ENCODE peak calls at places on chromosomes 3 and 15, in four cellular contexts. S is breast epithelium, R is AG09309, W is brain microvascular endothelial cell. N is an unnamed sample.

GRCh38 chr3:126516152-126516935 is 1.2 kb downstream of the UROC1 start:
- DNase-seq in W (no peak), S (no peak), R (no peak), N (no peak)

GRCh38 chr3:31713820-31714511 is 181.2 kb downstream of the STT3B start:
- DNase-seq in W (no peak), R (no peak), S (no peak), N (no peak)

GRCh38 chr15:41999290-42000285 is 21.3 kb downstream of the PLA2G4E start:
- DNase-seq in S (no peak), R (no peak), W (no peak), N (no peak)

GRCh38 chr3:172221550-172221949 is 182.2 kb downstream of the FNDC3B start:
- DNase-seq in W (no peak), R (peak; percentile 74), S (no peak), N (no peak)

GRCh38 chr15:80925597-80926059 is 64.0 kb downstream of the MESD start:
- DNase-seq in R (no peak), W (no peak), S (no peak), N (no peak)

GRCh38 chr3:73681610-73682009 is 56.9 kb upstream of the PDZRN3 start:
- DNase-seq in R (peak; percentile 57), S (no peak), W (peak; percentile 61), N (peak; percentile 10)

GRCh38 chr3:152556731-152557254 is 278.1 kb upstream of the P2RY1 start:
- DNase-seq in R (no peak), W (peak; percentile 79), S (no peak), N (no peak)

GRCh38 chr15:79887054-79887453 is 9.8 kb downstream of the MTHFS start:
- DNase-seq in R (no peak), S (no peak), W (no peak), N (no peak)

GRCh38 chr3:153809097-153809496 is 312.1 kb upstream of the ARHGEF26 start:
- DNase-seq in S (no peak), R (no peak), W (no peak), N (no peak)

GRCh38 chr15:48555244-48555804 is 90.2 kb downstream of the FBN1 start:
- DNase-seq in S (no peak), W (peak; percentile 96), R (peak; percentile 67), N (no peak)

GRCh38 chr15:41806291-41807181 is 21.4 kb upstream of the JMJD7 start:
- DNase-seq in W (no peak), S (peak; percentile 77), R (no peak), N (no peak)

GRCh38 chr15:82045892-82046667 is at the start of gene MEX3B:
- DNase-seq in R (peak; percentile 82), S (peak; percentile 92), W (peak; percentile 98), N (peak; percentile 89)

GRCh38 chr15:80010131-80010673 is 39.2 kb upstream of the BCL2A1 start:
- DNase-seq in R (no peak), W (no peak), S (no peak), N (no peak)

GRCh38 chr3:26825454-26825853 is 202.9 kb downstream of the LRRC3B start:
- DNase-seq in S (no peak), W (no peak), R (no peak), N (no peak)

GRCh38 chr3:13269711-13270378 is 150.3 kb downstream of the NUP210 start:
- DNase-seq in R (no peak), S (no peak), W (no peak), N (no peak)

GRCh38 chr3:155835341-155836071 is 18.7 kb downstream of the SLC33A1 start:
- DNase-seq in S (no peak), R (no peak), W (no peak), N (no peak)

GRCh38 chr15:77856718-77857346 is 220.7 kb downstream of the TBC1D2B start:
- DNase-seq in S (no peak), W (no peak), R (no peak), N (no peak)

GRCh38 chr3:46679681-46680080 is 13.8 kb downstream of the ALS2CL start:
- DNase-seq in W (no peak), S (no peak), R (no peak), N (no peak)

GRCh38 chr3:53890726-53891499 is 746 bp downstream of the SELENOK start:
- DNase-seq in S (no peak), W (peak; percentile 34), R (no peak), N (no peak)

GRCh38 chr3:150349314-150350097 is 58.6 kb upstream of the TSC22D2 start:
- DNase-seq in R (no peak), W (no peak), S (no peak), N (no peak)

GRCh38 chr3:126157083-126157768 is 23.2 kb downstream of the ALDH1L1 start:
- DNase-seq in R (no peak), W (no peak), S (no peak), N (no peak)

GRCh38 chr3:25856902-25857518 is 67.1 kb downstream of the OXSM start:
- DNase-seq in R (peak; percentile 23), S (no peak), W (peak; percentile 33), N (no peak)

DNA sequence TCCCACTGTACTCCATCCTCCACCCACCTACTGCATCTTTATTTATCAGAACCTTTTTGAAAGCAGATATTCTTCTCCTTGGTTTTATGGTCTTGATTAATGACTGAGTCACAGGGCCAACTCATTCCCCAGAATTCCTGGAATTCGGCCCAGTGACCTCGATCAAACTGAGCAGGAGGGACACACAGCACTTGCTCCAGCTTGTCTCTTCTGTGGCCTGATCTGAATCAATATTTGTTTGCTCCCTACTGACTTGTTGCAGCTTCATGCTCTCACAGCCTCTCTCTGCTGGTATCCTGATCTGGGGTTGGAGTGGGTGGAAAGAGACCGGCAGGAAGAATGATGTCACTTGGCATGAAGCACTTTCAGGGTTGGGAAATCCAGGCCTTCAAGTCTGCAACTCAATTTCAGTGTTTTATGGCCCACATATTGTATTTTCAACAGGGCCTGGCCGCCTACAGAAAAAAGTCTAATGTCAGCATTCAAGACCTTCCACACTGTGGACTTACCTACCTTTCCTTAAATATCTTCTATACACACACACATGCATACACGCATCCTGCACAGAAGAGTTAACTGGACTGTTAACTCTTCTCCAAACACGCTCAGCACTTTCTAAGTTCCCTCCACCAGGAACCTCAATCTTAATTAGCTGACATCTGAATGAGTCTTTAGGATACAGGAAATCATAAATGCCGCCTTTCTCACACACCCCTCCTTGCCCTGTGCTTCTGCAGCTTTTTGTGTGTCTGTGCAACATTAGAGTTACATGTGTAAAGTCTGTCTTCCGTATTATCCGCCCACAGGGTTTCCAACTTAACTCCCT is 4.6 kb downstream of the ANXA2 start:
- DNase-seq in R (peak; percentile 96), S (peak; percentile 84), W (peak; percentile 96), N (peak; percentile 91)
- H3K4me3 ChIP-seq in R (peak overlapping the region; percentile 90), S (no peak overlapping the region), W (peak overlapping the region; percentile 71), N (peak overlapping the region; percentile 98)

GRCh38 chr3:58175098-58175428 is 35.7 kb downstream of the DNASE1L3 start:
- DNase-seq in R (no peak), S (no peak), W (no peak), N (no peak)

GRCh38 chr3:58173029-58173669 is 37.6 kb downstream of the DNASE1L3 start:
- DNase-seq in S (no peak), R (no peak), W (no peak), N (no peak)

GRCh38 chr3:58175429-58176184 is 35.2 kb downstream of the DNASE1L3 start:
- DNase-seq in R (no peak), W (no peak), S (no peak), N (no peak)

GRCh38 chr3:58176185-58176530 is 34.6 kb downstream of the DNASE1L3 start:
- DNase-seq in R (no peak), W (no peak), S (no peak), N (no peak)

GRCh38 chr3:58173670-58174472 is 36.9 kb downstream of the DNASE1L3 start:
- DNase-seq in W (no peak), S (peak; percentile 50), R (no peak), N (no peak)
- TF ChIP-seq CTCF in W (peak; percentile 48), S (peak; percentile 30), R (peak; percentile 30), N (peak; percentile 56)

GRCh38 chr15:75966073-75966472 is 46.2 kb downstream of the NRG4 start:
- DNase-seq in S (no peak), W (no peak), R (no peak), N (no peak)

GRCh38 chr15:75955720-75956119 is 52.0 kb downstream of the FBXO22 start:
- DNase-seq in R (no peak), S (no peak), W (no peak), N (no peak)

DNA sequence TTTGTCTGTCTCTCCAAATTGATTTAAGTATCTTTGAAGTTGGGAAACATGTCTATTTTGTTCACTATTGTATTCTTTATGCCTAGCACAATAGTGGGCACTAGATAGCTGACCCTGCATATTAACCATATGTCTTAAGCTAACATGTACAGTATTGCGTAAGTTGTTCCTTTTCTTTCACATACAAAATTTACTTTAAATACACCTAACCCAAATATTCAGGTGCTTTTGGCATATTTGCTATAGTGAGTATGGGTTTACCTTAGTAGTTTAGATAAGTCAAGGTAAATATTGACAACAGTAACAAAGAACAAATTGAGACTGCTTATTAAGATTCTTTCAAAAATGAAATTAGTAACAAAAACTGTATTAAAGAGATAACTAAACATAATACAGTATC is 50.9 kb downstream of the NRG4 start:
- DNase-seq in S (no peak), R (no peak), W (no peak), N (no peak)
- H3K4me3 ChIP-seq in S (no peak overlapping the region), R (no peak overlapping the region), W (no peak overlapping the region), N (no peak overlapping the region)

DNA sequence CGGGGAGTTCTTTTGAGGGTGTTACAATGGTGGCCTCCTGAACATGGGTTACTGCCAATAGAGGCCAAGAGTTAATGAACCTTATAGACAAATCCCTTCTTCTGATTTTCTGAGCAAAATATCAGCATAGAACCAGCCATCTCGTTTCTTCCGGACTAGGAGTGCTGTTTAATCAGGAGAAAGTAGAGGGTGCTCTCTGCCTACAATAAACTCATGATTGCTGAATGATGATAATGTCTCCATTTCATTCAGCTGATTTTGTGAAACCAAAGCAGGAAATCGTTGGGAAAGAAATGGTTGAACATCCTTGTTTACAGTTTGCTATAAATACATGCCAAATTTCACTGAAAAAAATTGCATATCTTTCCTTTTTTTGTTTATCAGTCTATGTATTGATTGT is 142.8 kb upstream of the PLSCR5 start:
- DNase-seq in R (peak; percentile 32), S (no peak), W (peak; percentile 53), N (no peak)
- TF ChIP-seq CTCF in R (peak; percentile 58), S (no peak), W (peak; percentile 54), N (no peak)

DNA sequence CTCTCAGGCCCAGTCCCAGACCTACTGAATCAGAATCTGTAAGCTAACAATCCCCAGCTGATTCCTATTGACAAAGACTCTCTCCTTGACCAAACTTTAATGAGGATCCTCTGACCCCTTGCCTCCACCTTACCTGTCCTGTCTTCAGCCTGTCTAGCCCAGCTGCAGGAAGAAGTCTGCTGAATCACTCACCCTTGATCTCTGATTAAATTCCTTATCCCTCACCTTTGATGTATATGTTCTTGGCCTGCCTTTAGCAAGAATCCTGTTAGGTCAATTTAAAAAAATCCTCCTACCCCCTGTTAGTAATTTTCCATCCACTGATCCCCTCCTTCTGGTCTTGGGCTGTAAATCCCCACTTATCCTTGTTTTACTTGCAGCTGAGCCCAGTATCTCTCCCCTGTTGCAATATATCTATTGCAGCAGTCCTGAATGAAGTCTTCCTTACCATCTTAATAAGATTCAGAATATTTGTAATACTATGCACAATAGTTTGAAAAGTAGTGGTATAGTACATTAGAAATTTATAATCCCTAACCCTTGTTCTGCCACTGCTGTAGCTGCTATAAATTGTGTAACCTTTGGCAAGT is 39.0 kb downstream of the MYH15 start:
- DNase-seq in R (no peak), S (no peak), W (no peak), N (no peak)
- H3K4me3 ChIP-seq in R (no peak overlapping the region), S (no peak overlapping the region), W (no peak overlapping the region), N (no peak overlapping the region)

DNA sequence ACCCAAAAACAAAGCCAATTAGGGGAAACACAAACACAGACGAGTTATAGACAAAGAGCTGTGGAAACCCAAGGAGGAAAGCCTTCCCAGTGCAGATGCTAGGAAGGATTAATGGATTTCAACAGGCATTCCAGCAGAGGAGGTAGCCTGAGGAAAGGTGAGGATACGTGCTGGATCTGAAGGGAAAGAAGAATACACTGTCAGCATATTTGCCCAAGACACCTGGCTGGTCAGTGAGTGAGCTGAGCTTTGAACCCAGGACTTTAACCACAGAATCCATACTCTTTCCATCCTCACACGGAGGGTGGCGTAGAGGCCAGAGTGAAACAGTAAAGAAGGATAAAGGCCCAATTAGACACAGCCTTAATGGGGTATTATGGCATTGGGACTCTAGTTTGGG is 9.1 kb upstream of the BFSP2 start:
- DNase-seq in W (no peak), S (no peak), R (no peak), N (no peak)
- TF ChIP-seq CTCF in W (no peak), S (no peak), R (no peak), N (no peak)